ENCODE peak calls at places on chromosomes 7 and 10, in ten cellular contexts. V is breast epithelium, N is body of pancreas, M is choroid plexus epithelial cell, W is retinal pigment epithelial cell, R is astrocyte, P is IMR-90, X is brain microvascular endothelial cell, B is cardiac fibroblast, Z is bronchial epithelial cell. A is an unnamed sample.

GRCh38 chr10:96949039-96949683 is 117.1 kb downstream of the LCOR start:
- DNase-seq in N (no peak), P (no peak), X (no peak), M (no peak), W (no peak), R (no peak), B (no peak), V (no peak), Z (no peak), A (no peak)

GRCh38 chr10:75043256-75044121 is 68.0 kb upstream of the SAMD8 start:
- DNase-seq in R (no peak), B (no peak), N (no peak), Z (no peak), V (no peak), P (no peak), M (no peak), X (no peak), W (no peak), A (no peak)

GRCh38 chr10:15123749-15124184 is 26.6 kb downstream of the RPP38 start:
- DNase-seq in R (peak), M (peak), B (peak), Z (peak), X (peak), V (no peak), W (peak), P (peak), N (no peak), A (peak)

GRCh38 chr7:137886266-137886665 is 39.5 kb upstream of the DGKI start:
- DNase-seq in W (no peak), P (no peak), N (no peak), B (no peak), R (no peak), Z (no peak), V (no peak), M (no peak), X (no peak), A (no peak)

GRCh38 chr7:41955475-41956243 is 252.8 kb upstream of the INHBA start:
- DNase-seq in X (peak), Z (peak), R (peak), V (peak), P (peak), M (peak), N (peak), W (peak), B (peak), A (peak)

GRCh38 chr7:97024209-97025129 is at the start of gene DLX5:
- DNase-seq in X (no peak), M (no peak), V (no peak), B (no peak), R (peak), Z (peak), W (no peak), P (peak), N (no peak), A (no peak)

GRCh38 chr7:644381-645305 is 81.9 kb upstream of the DNAAF5 start:
- DNase-seq in R (no peak), B (no peak), N (no peak), X (peak), P (no peak), M (peak), W (no peak), V (no peak), Z (no peak), A (no peak)

GRCh38 chr10:95792874-95793285 is 36.9 kb downstream of the ENTPD1 start:
- DNase-seq in X (peak), W (no peak), M (peak), Z (no peak), P (peak), V (no peak), N (no peak), B (peak), R (peak), A (peak)

GRCh38 chr10:73554729-73555128 is 36.4 kb downstream of the USP54 start:
- DNase-seq in P (no peak), W (no peak), N (no peak), V (no peak), B (no peak), X (no peak), M (no peak), R (no peak), Z (no peak), A (no peak)

GRCh38 chr7:128168667-128169210 is 72.3 kb upstream of the LEP start:
- DNase-seq in N (peak), X (no peak), Z (no peak), R (peak), V (no peak), B (peak), M (peak), P (no peak), W (no peak), A (peak)

GRCh38 chr7:104838537-104839299 is 175.3 kb upstream of the KMT2E start:
- DNase-seq in X (no peak), Z (no peak), W (no peak), B (no peak), R (no peak), N (no peak), P (no peak), M (no peak), V (no peak), A (no peak)

GRCh38 chr7:1939434-1940401 is 269.6 kb downstream of the ELFN1 start:
- DNase-seq in Z (peak), V (no peak), W (no peak), X (no peak), M (no peak), P (no peak), N (no peak), R (no peak), B (no peak), A (no peak)

GRCh38 chr7:1940402-1940786 is 270.3 kb downstream of the ELFN1 start:
- DNase-seq in V (no peak), X (peak), M (peak), N (no peak), B (peak), R (peak), Z (no peak), W (no peak), P (no peak), A (peak)

GRCh38 chr7:1937252-1937605 is 267.2 kb downstream of the ELFN1 start:
- DNase-seq in P (no peak), X (no peak), V (no peak), N (no peak), R (no peak), W (no peak), Z (no peak), M (no peak), B (no peak), A (no peak)

GRCh38 chr7:1940863-1941262 is 270.8 kb downstream of the ELFN1 start:
- DNase-seq in V (no peak), R (no peak), N (no peak), P (no peak), W (no peak), B (no peak), Z (no peak), X (no peak), M (no peak), A (no peak)

DNA sequence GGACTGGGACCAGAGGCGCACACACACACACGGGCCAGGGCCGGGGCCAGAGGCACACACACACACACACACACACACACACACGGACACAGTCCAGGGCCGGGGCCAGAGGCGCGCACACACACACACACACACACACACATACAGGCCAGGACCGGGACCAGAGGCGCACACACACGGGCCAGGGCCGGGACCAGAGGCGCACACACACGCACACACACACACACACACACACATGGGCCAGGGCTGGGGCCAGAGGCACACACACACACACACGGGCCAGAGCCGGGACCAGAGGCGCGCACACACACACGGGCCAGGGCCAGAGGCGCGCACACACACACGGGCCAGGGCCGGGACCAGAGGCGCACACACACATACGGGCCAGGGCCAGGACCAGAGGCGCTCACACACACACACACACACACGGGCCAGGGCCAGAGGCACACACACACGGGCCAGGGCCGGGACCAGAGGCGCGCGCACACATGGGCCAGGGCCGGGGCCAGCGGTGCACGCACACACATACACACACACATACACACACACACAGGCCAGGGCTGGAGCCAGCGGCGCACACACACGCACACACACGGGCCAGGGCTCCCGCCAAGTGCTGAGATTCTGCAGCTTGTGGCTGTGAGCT is 268.8 kb downstream of the ELFN1 start:
- DNase-seq in W (no peak), M (no peak), N (no peak), Z (no peak), B (no peak), R (no peak), P (no peak), V (no peak), X (no peak), A (no peak)
- H3K4me3 ChIP-seq in W (no peak), M (no peak), N (no peak), Z (no peak), B (no peak), R (no peak), P (no peak), V (no peak), X (no peak), A (no peak)

DNA sequence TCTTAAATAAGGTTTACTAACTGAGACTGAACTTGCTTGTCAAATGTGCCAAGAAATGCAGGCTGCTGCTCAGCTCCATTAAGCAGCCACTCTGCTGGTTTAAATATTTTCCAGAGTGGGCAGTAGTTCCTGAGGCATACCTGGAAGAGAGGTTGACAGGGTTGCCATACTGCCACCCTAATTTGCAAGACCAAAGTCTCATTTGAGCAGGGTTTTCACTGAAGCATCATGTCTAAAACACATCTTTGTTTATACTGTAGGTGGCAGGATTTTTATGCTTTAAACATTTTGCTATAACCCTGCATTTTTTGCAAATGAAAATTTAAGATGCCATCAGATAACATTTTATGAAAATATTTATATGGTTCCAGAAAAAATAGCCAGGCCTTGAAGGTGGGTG is 618.0 kb upstream of the LRRTM3 start:
- DNase-seq in P (no peak), N (no peak), W (no peak), X (no peak), V (no peak), B (no peak), M (no peak), R (no peak), Z (peak), A (no peak)
- TF ChIP-seq CTCF in P (no peak), N (no peak), W (peak), X (peak), V (no peak), B (peak), M (no peak), R (no peak), Z (no peak), A (no peak)

GRCh38 chr7:5394264-5395105 is 29.1 kb downstream of the TNRC18 start:
- DNase-seq in B (no peak), W (no peak), N (no peak), X (no peak), V (no peak), M (no peak), R (no peak), P (no peak), Z (no peak), A (no peak)

GRCh38 chr7:5397657-5398237 is 25.9 kb downstream of the TNRC18 start:
- DNase-seq in M (no peak), B (no peak), Z (no peak), N (no peak), V (no peak), R (no peak), P (no peak), W (no peak), X (no peak), A (no peak)

GRCh38 chr7:5396999-5397656 is 26.5 kb downstream of the TNRC18 start:
- DNase-seq in V (peak), X (no peak), N (peak), W (no peak), Z (peak), P (peak), M (peak), R (peak), B (peak), A (peak)

GRCh38 chr7:5395246-5395645 is 28.4 kb downstream of the TNRC18 start:
- DNase-seq in N (no peak), R (no peak), B (no peak), P (no peak), W (no peak), X (no peak), Z (no peak), V (no peak), M (no peak), A (no peak)

DNA sequence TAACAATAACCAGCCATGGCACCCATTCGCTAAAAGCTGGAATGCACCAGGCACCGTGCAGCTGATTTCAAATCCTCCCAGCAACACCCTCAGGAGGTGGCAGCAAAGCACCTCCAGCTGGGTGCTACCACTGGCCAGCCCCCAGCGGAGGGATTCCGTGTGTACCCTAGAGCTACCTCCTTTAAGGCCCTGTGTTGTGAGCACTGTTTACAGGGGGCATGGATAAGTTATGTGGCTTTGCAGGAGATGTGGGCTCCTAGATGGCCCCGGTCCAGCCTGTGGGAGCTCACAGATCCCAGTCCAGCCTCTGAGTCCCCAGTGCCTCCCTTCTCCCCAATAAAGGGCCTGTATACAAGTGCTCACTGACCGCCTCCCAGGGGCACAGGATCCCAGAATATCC is 27.1 kb downstream of the TNRC18 start:
- DNase-seq in B (peak), X (no peak), M (peak), N (no peak), P (no peak), Z (peak), V (no peak), R (no peak), W (no peak), A (no peak)
- H3K4me3 ChIP-seq in B (peak), X (no peak), M (no peak), N (no peak), P (peak), Z (peak), V (peak), R (no peak), W (no peak), A (peak)

DNA sequence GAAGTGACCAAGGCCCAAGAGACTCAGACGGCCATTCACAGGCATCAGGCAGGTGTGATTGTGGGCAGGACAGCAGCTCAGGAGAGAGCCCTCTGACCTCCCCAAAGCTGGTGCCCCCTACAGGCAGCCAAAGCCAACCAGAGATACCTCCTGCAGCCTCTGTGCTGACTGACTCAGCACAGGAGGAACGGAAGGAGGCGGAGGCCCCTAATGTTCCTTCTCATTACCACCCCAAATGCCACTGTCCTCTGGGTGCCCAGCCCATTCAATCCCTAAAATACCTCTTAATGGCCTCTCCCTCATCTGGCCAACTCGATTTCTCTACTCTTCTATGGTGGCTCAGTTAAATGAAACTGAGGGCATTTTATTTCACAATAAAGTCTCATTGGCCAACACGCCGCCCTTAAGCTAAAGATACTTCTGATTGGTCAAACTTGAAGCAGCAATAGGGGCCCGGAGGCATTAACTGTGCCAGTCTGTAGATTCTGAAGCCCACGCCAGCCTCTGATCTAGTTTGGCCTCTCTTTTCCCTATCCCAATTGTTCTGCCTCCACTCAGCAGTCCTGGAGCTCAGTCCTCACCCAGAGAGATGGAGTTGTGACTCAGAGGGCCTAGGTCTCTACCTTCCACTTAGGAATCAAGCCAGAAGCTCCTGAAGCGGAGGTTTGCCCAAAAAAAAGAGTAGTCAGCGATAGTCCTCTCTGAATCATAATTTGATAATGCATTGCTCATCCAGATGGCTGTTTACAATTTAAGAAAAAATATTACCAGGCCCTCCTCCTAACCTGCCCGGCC is 1.2 kb downstream of the CYREN start:
- DNase-seq in P (peak), R (peak), B (peak), X (peak), M (peak), V (no peak), Z (peak), N (peak), W (no peak), A (peak)
- TF ChIP-seq CTCF in P (peak), R (peak), B (peak), X (peak), M (peak), V (no peak), Z (peak), N (no peak), W (peak), A (peak)

DNA sequence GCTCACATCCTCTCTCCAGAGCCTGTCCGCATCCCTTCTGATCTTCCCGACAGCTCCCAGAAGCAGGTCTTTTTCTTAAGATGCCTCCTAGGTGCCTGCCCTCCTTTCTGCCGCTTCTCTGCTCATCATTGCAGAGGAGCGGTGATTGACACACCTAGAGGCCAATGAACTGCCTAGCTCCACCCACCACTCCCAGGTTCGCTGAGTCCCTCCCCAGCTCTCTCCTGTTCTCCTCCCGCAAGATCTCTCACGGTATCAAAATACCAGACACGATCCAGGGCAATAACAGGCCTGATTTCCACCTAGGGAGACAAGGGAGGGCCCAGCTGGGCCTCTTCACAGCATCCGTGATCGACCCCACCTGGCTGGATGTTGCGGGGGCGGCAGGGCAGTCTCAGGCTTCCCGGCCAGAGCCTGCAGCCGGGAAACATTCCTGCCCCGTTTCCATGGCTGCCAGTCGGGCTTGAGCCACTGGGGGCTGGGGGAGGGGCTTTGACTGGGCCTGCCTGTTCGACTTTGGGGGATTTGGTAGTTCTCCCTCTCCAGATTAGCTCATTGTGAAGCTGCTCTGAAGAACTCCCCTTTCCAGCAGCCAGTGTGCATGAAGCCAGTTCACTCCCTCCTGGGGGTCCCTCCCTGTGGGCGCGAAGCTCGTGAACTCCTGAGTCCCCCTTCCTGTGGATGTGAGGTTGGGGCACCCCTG is 373.5 kb downstream of the RPS24 start:
- DNase-seq in N (peak), V (peak), W (peak), B (peak), Z (peak), M (peak), X (peak), P (peak), R (peak), A (peak)
- H3K4me3 ChIP-seq in N (no peak), V (peak), W (peak), B (no peak), Z (peak), M (peak), X (peak), P (peak), R (peak), A (peak)

GRCh38 chr10:37490266-37490665 is 364.9 kb downstream of the ANKRD30A start:
- DNase-seq in N (no peak), Z (no peak), P (no peak), R (no peak), B (no peak), V (no peak), W (no peak), M (no peak), X (no peak), A (no peak)

GRCh38 chr10:37489658-37490003 is 364.2 kb downstream of the ANKRD30A start:
- DNase-seq in R (no peak), X (no peak), P (no peak), Z (no peak), V (no peak), N (no peak), M (no peak), W (no peak), B (no peak), A (no peak)

GRCh38 chr10:37488792-37489657 is 363.6 kb downstream of the ANKRD30A start:
- DNase-seq in P (no peak), X (peak), V (no peak), Z (peak), M (peak), N (no peak), W (no peak), B (no peak), R (no peak), A (no peak)
- TF ChIP-seq CTCF in P (no peak), X (no peak), V (no peak), Z (no peak), M (no peak), N (no peak), W (no peak), B (no peak), R (no peak), A (no peak)

GRCh38 chr7:108448777-108449576 is 7.3 kb downstream of the NRCAM start:
- DNase-seq in R (no peak), N (no peak), M (no peak), X (no peak), Z (no peak), B (no peak), V (no peak), W (no peak), P (no peak), A (no peak)
- H3K4me3 ChIP-seq in R (no peak), N (no peak), M (no peak), X (no peak), Z (no peak), B (no peak), V (no peak), W (no peak), P (no peak), A (no peak)

DNA sequence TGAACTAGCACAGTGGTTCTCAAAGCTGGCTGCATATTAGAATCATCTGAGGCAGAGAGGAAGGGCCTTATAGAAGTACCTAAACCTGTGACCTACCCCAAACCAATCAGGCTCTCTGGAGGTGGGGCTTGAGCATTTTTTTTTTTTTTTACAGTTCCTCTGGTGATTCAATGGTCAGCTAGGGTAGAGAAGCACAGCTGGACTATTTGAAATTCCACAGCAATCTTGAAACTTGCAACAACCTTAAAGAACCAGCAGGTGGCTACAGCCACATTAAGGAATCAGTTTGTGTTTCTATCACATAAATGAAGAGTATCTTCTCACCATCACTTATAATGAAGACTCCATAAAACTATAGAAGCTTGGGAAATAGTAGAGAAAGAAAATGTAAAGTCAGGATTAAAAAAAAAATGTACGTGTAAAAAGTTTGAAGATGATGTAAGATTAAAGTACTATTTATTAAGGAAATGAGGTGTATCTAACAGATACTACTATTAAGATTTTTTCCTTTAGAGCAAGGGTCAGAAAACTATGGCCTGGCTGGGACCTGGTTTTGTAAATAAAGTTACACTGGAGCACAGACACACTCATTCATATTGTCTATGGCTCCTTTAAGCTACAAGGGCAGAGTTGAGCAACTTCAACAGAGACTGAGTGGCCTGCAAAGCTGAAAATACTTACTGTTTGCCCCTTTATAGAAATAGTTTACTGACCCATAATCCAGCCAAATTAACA is 3.8 kb downstream of the RTKN2 start:
- DNase-seq in V (no peak), R (peak), X (peak), N (no peak), M (peak), Z (peak), P (peak), B (peak), W (peak), A (peak)
- TF ChIP-seq CTCF in V (peak), R (peak), X (peak), N (peak), M (peak), Z (peak), P (peak), B (peak), W (peak), A (peak)

A was measured in fibroblast of pulmonary artery.